ENCODE peak calls at places on chromosomes 3 and 15, in ten cellular contexts. T is effector memory CD4-positive, alpha-beta T cell; R is globus pallidus; V is HFF-Myc; P is M059J; O is LoVo; M is stimulated activated CD8-positive, alpha-beta memory T cell treated with anti-CD3 and anti-CD28 coated beads, Interleukin-15, amount 100 ng/mL, for 24 hours; E is EH; F is T-helper 2 cell; W is pancreas. G is an unnamed sample.

GRCh38 chr15:77386626-77387025 is 33.3 kb downstream of the PEAK1 start:
- DNase-seq in R (no peak), W (no peak), T (no peak), O (no peak), P (no peak), E (peak; percentile 65), M (no peak), F (no peak), V (no peak), G (no peak)

GRCh38 chr3:124981472-124981871 is 46.9 kb upstream of the MUC13 start:
- DNase-seq in W (no peak), O (no peak), V (no peak), R (no peak), E (no peak), F (no peak), M (no peak), P (no peak), T (no peak), G (no peak)

GRCh38 chr15:99443056-99443756 is 122.6 kb upstream of the MEF2A start:
- DNase-seq in F (no peak), O (no peak), E (no peak), M (no peak), W (no peak), R (no peak), V (no peak), T (no peak), P (no peak), G (no peak)

GRCh38 chr3:128763967-128764366 is 38.0 kb downstream of the RAB7A start:
- DNase-seq in M (no peak), E (no peak), W (no peak), R (no peak), V (no peak), P (peak; percentile 47), T (no peak), F (peak; percentile 24), O (no peak), G (no peak)

GRCh38 chr3:175605851-175606250 is 746.7 kb downstream of the NAALADL2 start:
- DNase-seq in O (no peak), E (no peak), T (no peak), P (no peak), W (no peak), V (no peak), F (no peak), M (no peak), R (peak; percentile 26), G (no peak)

GRCh38 chr3:15361494-15362214 is 29.3 kb upstream of the SH3BP5 start:
- DNase-seq in E (peak; percentile 87), F (peak; percentile 86), T (no peak), W (no peak), R (no peak), V (no peak), M (no peak), P (peak; percentile 56), O (no peak), G (no peak)

GRCh38 chr3:115633467-115633866 is 10.2 kb downstream of the GAP43 start:
- DNase-seq in E (no peak), T (no peak), R (no peak), O (no peak), F (no peak), W (no peak), M (no peak), P (no peak), V (no peak), G (no peak)

GRCh38 chr3:76039431-76039830 is 254.1 kb upstream of the ZNF717 start:
- DNase-seq in W (no peak), R (no peak), F (no peak), M (no peak), T (no peak), O (no peak), P (no peak), V (no peak), E (peak; percentile 14), G (no peak)

GRCh38 chr15:26455828-26456227 is 317.0 kb downstream of the GABRB3 start:
- DNase-seq in M (no peak), F (no peak), E (no peak), R (no peak), P (no peak), W (no peak), V (no peak), O (no peak), T (no peak), G (no peak)

GRCh38 chr3:161069441-161070251 is 35.5 kb downstream of the B3GALNT1 start:
- DNase-seq in E (peak; percentile 58), T (no peak), F (peak; percentile 39), M (no peak), O (no peak), V (no peak), R (peak; percentile 29), W (peak; percentile 75), P (peak; percentile 93), G (no peak)

GRCh38 chr3:150292891-150293290 is 115.2 kb upstream of the TSC22D2 start:
- DNase-seq in E (peak; percentile 95), M (no peak), W (no peak), O (no peak), T (no peak), V (no peak), P (peak; percentile 73), R (no peak), F (no peak), G (no peak)

GRCh38 chr3:58800940-58801339 is 134.4 kb upstream of the FAM3D start:
- DNase-seq in V (no peak), M (no peak), R (no peak), W (no peak), E (no peak), F (no peak), T (no peak), P (no peak), O (no peak), G (no peak)

G was measured in caudate nucleus.